ENCODE peak calls at places on chromosomes 16 and 17, in six cellular contexts. K is tibial nerve, A is A549, N is ascending aorta, Z is A673, E is Peyer's patch. O is an unnamed sample. For H3K4me1, the result is how much of the 10 kb centered on the place peaks cover.

GRCh38 chr16:84730406-84731106 is 30.8 kb downstream of the USP10 start:
- DNase-seq in A (peak), E (peak), K (no peak), N (peak), Z (peak), O (peak)

GRCh38 chr16:75805946-75806345 is 79.7 kb upstream of the CPHXL start:
- DNase-seq in E (no peak), Z (no peak), A (no peak), N (no peak), K (no peak), O (no peak)

GRCh38 chr16:47461598-47462266 is 601 bp downstream of the PHKB start:
- DNase-seq in A (peak), K (no peak), Z (peak), E (no peak), N (no peak), O (peak)

GRCh38 chr16:26111900-26112299 is 420.1 kb downstream of the HS3ST4 start:
- DNase-seq in N (no peak), K (no peak), A (no peak), Z (peak), E (no peak), O (no peak)

GRCh38 chr17:19652595-19652994 is 4.0 kb downstream of the ALDH3A2 start:
- DNase-seq in K (no peak), A (no peak), Z (no peak), N (no peak), E (no peak), O (no peak)

GRCh38 chr16:53642094-53642493 is 61.6 kb downstream of the RPGRIP1L start:
- DNase-seq in K (no peak), E (no peak), Z (no peak), N (no peak), A (no peak), O (no peak)

GRCh38 chr17:21530841-21531240 is 154.7 kb downstream of the KCNJ12 start:
- DNase-seq in A (no peak), Z (no peak), N (no peak), K (no peak), E (no peak), O (no peak)

GRCh38 chr16:70659953-70660671 is 13.8 kb downstream of the IL34 start:
- DNase-seq in K (no peak), E (peak), Z (no peak), A (no peak), N (peak), O (no peak)

GRCh38 chr16:76668207-76668725 is 391.1 kb downstream of the CNTNAP4 start:
- DNase-seq in A (no peak), Z (peak), N (no peak), K (no peak), E (no peak), O (no peak)

GRCh38 chr17:60421273-60422161 is 772 bp upstream of the CHCT1 start:
- DNase-seq in Z (peak), E (peak), N (peak), K (peak), A (peak), O (peak)

GRCh38 chr16:54194008-54194731 is 92.4 kb downstream of the IRX3 start:
- DNase-seq in E (no peak), N (peak), Z (peak), A (no peak), K (peak), O (peak)

GRCh38 chr17:74217036-74217725 is 3.8 kb downstream of the TTYH2 start:
- DNase-seq in K (no peak), E (no peak), A (no peak), N (no peak), Z (no peak), O (no peak)

GRCh38 chr17:37519241-37519985 is 29.7 kb downstream of the DUSP14 start:
- DNase-seq in Z (no peak), N (no peak), K (no peak), E (no peak), A (no peak), O (no peak)

DNA sequence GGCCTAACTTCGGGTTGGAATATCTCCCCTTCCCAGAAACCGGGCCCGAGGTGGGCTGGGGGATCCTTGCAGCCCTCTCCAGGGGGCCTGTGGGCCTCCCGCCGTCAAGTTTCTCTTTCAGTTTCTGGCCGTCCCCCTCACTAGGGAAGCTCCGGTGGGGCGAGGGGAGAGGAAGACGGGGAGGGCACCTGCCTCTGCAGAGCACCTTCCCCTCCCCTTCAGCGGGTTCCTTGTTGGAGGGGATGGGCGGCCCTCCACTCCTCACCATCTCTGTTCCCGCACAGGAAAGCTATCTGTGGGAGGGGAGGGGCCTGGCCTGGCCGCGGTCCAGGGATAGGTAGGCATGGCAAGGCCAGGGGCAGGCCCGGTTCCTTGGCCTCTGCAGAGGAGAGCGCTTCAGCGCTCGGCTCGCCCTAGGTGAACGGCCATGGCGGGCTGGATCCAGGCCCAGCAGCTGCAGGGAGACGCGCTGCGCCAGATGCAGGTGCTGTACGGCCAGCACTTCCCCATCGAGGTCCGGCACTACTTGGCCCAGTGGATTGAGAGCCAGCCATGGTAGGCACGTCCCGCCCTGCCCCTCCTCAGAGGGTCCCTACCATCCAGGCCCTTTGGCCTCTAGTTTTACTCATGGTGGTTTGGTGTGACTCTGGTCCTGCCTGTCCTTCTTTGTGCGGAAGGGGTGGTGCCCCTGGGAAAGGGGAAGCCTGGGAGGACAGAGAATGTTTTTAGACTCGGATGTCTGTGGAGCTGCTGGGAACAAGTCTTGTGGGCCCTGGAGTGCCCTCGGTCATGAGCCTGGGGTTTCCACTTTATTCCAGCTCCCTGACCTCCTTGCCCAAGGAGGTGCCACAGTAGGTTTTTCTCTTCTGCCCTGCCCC is 926 bp downstream of the STAT5A start:
- DNase-seq in A (no peak), Z (no peak), N (peak), K (peak), E (peak), O (peak)
- H3K4me3 ChIP-seq in A (no peak), Z (no peak), N (peak), K (peak), E (peak), O (peak)

GRCh38 chr16:28283173-28283572 is 9.2 kb upstream of the SBK1 start:
- DNase-seq in K (no peak), E (no peak), Z (no peak), A (no peak), N (no peak), O (no peak)
- H3K4me1 ChIP-seq in K (under half), E (under half), Z (under half), A (under half), N (under half), O (under half)

GRCh38 chr16:79073560-79073959 is 527.0 kb downstream of the MAF start:
- DNase-seq in N (peak), Z (no peak), A (no peak), E (no peak), K (no peak), O (no peak)
- H3K4me3 ChIP-seq in N (no peak), Z (no peak), A (no peak), E (no peak), K (no peak), O (no peak)

GRCh38 chr17:78362232-78362631 is 2.4 kb upstream of the SOCS3 start:
- DNase-seq in E (no peak), K (no peak), N (no peak), A (no peak), Z (no peak), O (no peak)

GRCh38 chr17:78362671-78363070 is 2.8 kb upstream of the SOCS3 start:
- DNase-seq in N (no peak), A (no peak), Z (no peak), K (no peak), E (no peak), O (no peak)

GRCh38 chr17:78360371-78361226 is 722 bp upstream of the SOCS3 start:
- DNase-seq in E (peak), N (peak), A (peak), Z (peak), K (peak), O (peak)

GRCh38 chr17:78359936-78360370 is at the start of gene SOCS3:
- DNase-seq in K (peak), Z (peak), E (peak), A (peak), N (peak), O (peak)

GRCh38 chr17:78361227-78361683 is 1.4 kb upstream of the SOCS3 start:
- DNase-seq in Z (no peak), E (no peak), K (no peak), N (no peak), A (no peak), O (no peak)
- H3K4me1 ChIP-seq in Z (under half), E (under half), K (under half), N (under half), A (under half), O (under half)

DNA sequence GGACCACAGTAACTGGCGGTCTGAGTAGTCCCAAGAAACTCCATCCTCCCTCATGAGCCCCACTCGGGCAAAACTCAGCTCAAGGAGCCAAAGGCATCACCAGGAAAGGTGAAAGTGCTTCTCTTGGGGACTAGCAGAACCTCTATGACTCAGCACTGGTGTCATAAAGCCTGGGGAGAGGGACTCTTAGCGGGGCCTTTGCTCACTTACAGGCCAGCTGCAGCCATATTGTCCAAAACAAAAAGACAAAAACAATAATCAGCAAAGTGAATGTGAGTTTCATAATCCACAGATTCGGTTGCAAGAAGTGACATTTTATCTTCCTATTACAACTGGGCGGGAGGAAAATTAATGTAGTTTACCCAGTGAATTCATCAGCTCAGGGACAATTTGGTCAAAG is at the start of gene TEKT5:
- DNase-seq in Z (no peak), E (no peak), K (no peak), N (no peak), A (no peak), O (no peak)
- H3K4me3 ChIP-seq in Z (no peak), E (no peak), K (no peak), N (no peak), A (no peak), O (no peak)

DNA sequence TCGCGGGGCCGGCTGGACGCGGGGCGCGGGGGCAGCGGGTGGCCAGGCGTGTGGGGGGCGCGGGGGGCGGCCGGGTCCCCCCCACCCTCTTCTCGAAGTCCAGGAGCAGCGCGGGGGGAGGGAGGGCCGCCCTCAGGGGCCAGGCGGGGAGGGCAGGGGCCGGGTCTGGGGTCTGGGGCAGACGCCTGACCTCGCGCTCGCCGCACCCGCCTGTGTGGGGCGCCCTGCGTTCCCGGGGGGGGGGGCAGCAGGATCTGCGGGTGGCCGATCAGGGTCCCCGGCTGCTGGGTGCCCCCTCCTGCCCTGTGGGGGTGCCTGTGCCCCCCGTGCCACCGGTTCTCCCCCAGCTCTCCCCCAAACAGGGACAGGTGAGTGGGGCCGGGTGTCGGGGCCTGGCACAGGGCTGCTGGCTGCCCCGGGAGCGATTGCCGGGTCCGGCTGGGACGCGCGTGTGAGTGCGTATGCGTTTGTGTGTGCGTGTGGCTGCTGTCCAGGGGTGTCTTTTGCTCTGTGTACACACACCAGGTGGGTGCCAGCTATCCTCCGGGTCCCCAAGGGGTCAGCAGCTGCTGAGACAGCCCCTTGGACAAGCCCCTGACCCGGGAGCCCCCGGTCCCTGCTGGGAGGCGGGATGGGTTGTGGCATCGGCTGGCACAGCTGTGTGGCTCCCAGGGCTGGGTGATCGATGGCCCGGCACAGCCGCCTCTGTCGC is 663 bp downstream of the PRR35 start:
- DNase-seq in Z (no peak), A (no peak), K (no peak), N (no peak), E (no peak), O (no peak)
- H3K4me1 ChIP-seq in Z (under half), A (under half), K (under half), N (under half), E (under half), O (under half)

GRCh38 chr17:49224997-49225337 is 5.6 kb downstream of the PHOSPHO1 start:
- DNase-seq in E (no peak), K (no peak), A (no peak), N (no peak), Z (no peak), O (no peak)
- H3K4me3 ChIP-seq in E (peak), K (no peak), A (no peak), N (no peak), Z (no peak), O (no peak)